ENCODE peak calls at places on chromosomes 1 and 21, in eight cellular contexts. X is SK-N-SH, I is progenitor cell of endocrine pancreas, T is occipital lobe, R is sigmoid colon, S is HAP-1, D is erythroblast, U is GM12865. H is an unnamed sample.
A peak's percentile ranks its signal among the peaks of the same experiment; 100 is the strongest.

GRCh38 chr1:50666849-50667248 is 243.6 kb upstream of the DMRTA2 start:
- DNase-seq in X (no peak), I (no peak), T (no peak), R (no peak), S (no peak), D (no peak), U (no peak), H (no peak)

GRCh38 chr1:43288058-43288784 is 2.8 kb upstream of the C1orf210 start:
- DNase-seq in X (peak; percentile 48), I (no peak), T (no peak), R (no peak), S (no peak), D (no peak), U (no peak), H (no peak)

GRCh38 chr1:228414511-228415211 is 2.0 kb downstream of the TRIM17 start:
- DNase-seq in X (no peak), I (no peak), T (no peak), R (no peak), S (no peak), D (no peak), U (no peak), H (no peak)

GRCh38 chr1:113031060-113031933 is 41.7 kb upstream of the LRIG2 start:
- DNase-seq in X (no peak), I (no peak), T (no peak), R (no peak), S (no peak), D (no peak), U (peak; percentile 71), H (no peak)

GRCh38 chr21:37532868-37533780 is 166.6 kb downstream of the DYRK1A start:
- DNase-seq in X (no peak), I (no peak), T (no peak), R (no peak), S (no peak), D (peak; percentile 27), U (peak; percentile 68), H (peak; percentile 78)

GRCh38 chr1:84570436-84571149 is 3.6 kb downstream of the CTBS start:
- DNase-seq in X (no peak), I (no peak), T (no peak), R (no peak), S (no peak), D (no peak), U (no peak), H (no peak)

GRCh38 chr21:35390013-35390776 is 341.1 kb upstream of the RUNX1 start:
- DNase-seq in X (peak; percentile 21), I (no peak), T (no peak), R (peak; percentile 73), S (no peak), D (no peak), U (peak; percentile 1), H (peak; percentile 94)

GRCh38 chr1:33155877-33156538 is 25.8 kb downstream of the TRIM62 start:
- DNase-seq in X (no peak), I (no peak), T (no peak), R (no peak), S (no peak), D (no peak), U (no peak), H (no peak)

GRCh38 chr1:223341111-223341510 is 22.9 kb downstream of the SUSD4 start:
- DNase-seq in X (no peak), I (no peak), T (peak; percentile 70), R (peak; percentile 82), S (no peak), D (no peak), U (no peak), H (no peak)

GRCh38 chr1:110872745-110873435 is at the start of gene CD53:
- DNase-seq in X (no peak), I (no peak), T (no peak), R (no peak), S (no peak), D (peak; percentile 16), U (peak; percentile 89), H (no peak)

GRCh38 chr1:228999776-229000175 is 264.5 kb downstream of the RHOU start:
- DNase-seq in X (no peak), I (no peak), T (no peak), R (no peak), S (no peak), D (no peak), U (peak; percentile 7), H (no peak)

GRCh38 chr1:58465825-58466617 is 80.5 kb downstream of the OMA1 start:
- DNase-seq in X (no peak), I (no peak), T (no peak), R (no peak), S (no peak), D (no peak), U (no peak), H (no peak)

GRCh38 chr1:63874278-63874880 is 100.6 kb downstream of the ROR1 start:
- DNase-seq in X (no peak), I (no peak), T (no peak), R (no peak), S (no peak), D (no peak), U (no peak), H (no peak)

GRCh38 chr1:177975588-177976495 is 6.0 kb upstream of the SEC16B start:
- DNase-seq in X (no peak), I (no peak), T (no peak), R (no peak), S (no peak), D (no peak), U (no peak), H (peak; percentile 67)

GRCh38 chr1:36387141-36387949 is 1.6 kb upstream of the STK40 start:
- DNase-seq in X (no peak), I (no peak), T (no peak), R (peak; percentile 83), S (peak; percentile 26), D (peak; percentile 78), U (peak; percentile 60), H (no peak)

GRCh38 chr1:100552031-100552430 is 14.1 kb downstream of the GPR88 start:
- DNase-seq in X (no peak), I (no peak), T (no peak), R (no peak), S (no peak), D (no peak), U (no peak), H (no peak)

GRCh38 chr1:229229721-229230135 is 41.2 kb upstream of the RAB4A start:
- DNase-seq in X (no peak), I (no peak), T (peak; percentile 73), R (peak; percentile 93), S (no peak), D (no peak), U (no peak), H (no peak)

GRCh38 chr1:38804062-38804886 is 55.3 kb downstream of the RRAGC start:
- DNase-seq in X (peak; percentile 66), I (no peak), T (no peak), R (no peak), S (peak; percentile 45), D (peak; percentile 11), U (no peak), H (no peak)

GRCh38 chr1:33185541-33185940 is 3.7 kb upstream of the TRIM62 start:
- DNase-seq in X (no peak), I (no peak), T (no peak), R (no peak), S (peak; percentile 48), D (no peak), U (no peak), H (no peak)

GRCh38 chr1:197519741-197520334 is 251.8 kb downstream of the CRB1 start:
- DNase-seq in X (no peak), I (no peak), T (no peak), R (no peak), S (no peak), D (peak; percentile 27), U (peak; percentile 6), H (no peak)

GRCh38 chr1:200794506-200795065 is 55.9 kb downstream of the CAMSAP2 start:
- DNase-seq in X (no peak), I (no peak), T (no peak), R (no peak), S (no peak), D (no peak), U (no peak), H (no peak)

GRCh38 chr1:65050735-65051134 is 84.4 kb upstream of the JAK1 start:
- DNase-seq in X (no peak), I (no peak), T (no peak), R (no peak), S (no peak), D (no peak), U (no peak), H (no peak)

GRCh38 chr1:231134624-231135023 is 27.2 kb upstream of the TRIM67 start:
- DNase-seq in X (no peak), I (no peak), T (no peak), R (no peak), S (no peak), D (no peak), U (no peak), H (no peak)

GRCh38 chr1:224427346-224427745 is 7.3 kb downstream of the WDR26 start:
- DNase-seq in X (no peak), I (no peak), T (no peak), R (no peak), S (no peak), D (no peak), U (no peak), H (no peak)

GRCh38 chr1:49102752-49103151 is 326.1 kb upstream of the BEND5 start:
- DNase-seq in X (no peak), I (no peak), T (no peak), R (no peak), S (no peak), D (no peak), U (peak; percentile 50), H (no peak)

GRCh38 chr1:234973426-234974250 is 155.0 kb downstream of the TOMM20 start:
- DNase-seq in X (no peak), I (no peak), T (no peak), R (peak; percentile 65), S (no peak), D (peak; percentile 20), U (no peak), H (no peak)

GRCh38 chr1:225652726-225653462 is at the start of gene ENAH:
- DNase-seq in X (peak; percentile 96), I (peak; percentile 73), T (peak; percentile 79), R (peak; percentile 93), S (peak; percentile 86), D (peak; percentile 38), U (peak; percentile 34), H (peak; percentile 50)

GRCh38 chr1:116537439-116537838 is 33.4 kb downstream of the CD58 start:
- DNase-seq in X (no peak), I (no peak), T (no peak), R (no peak), S (peak; percentile 32), D (peak; percentile 28), U (no peak), H (peak; percentile 96)

GRCh38 chr1:23864801-23865542 is 3.1 kb downstream of the FUCA1 start:
- DNase-seq in X (no peak), I (no peak), T (no peak), R (no peak), S (no peak), D (no peak), U (no peak), H (no peak)

GRCh38 chr21:42153746-42154145 is 65.2 kb upstream of the ABCG1 start:
- DNase-seq in X (no peak), I (no peak), T (no peak), R (no peak), S (no peak), D (no peak), U (no peak), H (no peak)

GRCh38 chr1:191368891-191369654 is 789.2 kb upstream of the RGS18 start:
- DNase-seq in X (no peak), I (no peak), T (no peak), R (no peak), S (no peak), D (no peak), U (no peak), H (no peak)

H was measured in RWPE2.